ENCODE peak calls at places on chromosomes 13 and 19, in eight cellular contexts. Q is CD8-positive, alpha-beta memory T cell; F is Caco-2; D is HFF-Myc; R is NCI-H1092; Z is fibroblast of the conjunctiva; K is T-cell; X is T-helper 17 cell. P is an unnamed sample.

GRCh38 chr13:24719139-24719538 is 38.9 kb downstream of the ATP12A start:
- DNase-seq in Z (no peak), F (no peak), X (no peak), K (no peak), R (no peak), D (no peak), Q (no peak), P (no peak)

GRCh38 chr19:41871573-41872383 is 5.3 kb upstream of the CD79A start:
- DNase-seq in X (peak), F (no peak), D (no peak), Z (no peak), K (peak), Q (peak), R (no peak), P (no peak)

GRCh38 chr19:46192990-46193650 is 36.4 kb upstream of the IGFL1 start:
- DNase-seq in X (no peak), Q (no peak), K (peak), D (no peak), F (peak), R (no peak), Z (no peak), P (peak)

GRCh38 chr19:8445488-8446001 is 770 bp downstream of the HNRNPM start:
- DNase-seq in Z (no peak), F (peak), D (no peak), Q (peak), X (peak), R (peak), K (no peak), P (no peak)

GRCh38 chr13:56317839-56318238 is 822.9 kb upstream of the PRR20A start:
- DNase-seq in F (no peak), Z (no peak), D (no peak), K (no peak), X (no peak), Q (no peak), R (no peak), P (no peak)

GRCh38 chr19:2337329-2337707 is 8.8 kb downstream of the SPPL2B start:
- DNase-seq in X (no peak), R (no peak), D (no peak), F (peak), Q (no peak), K (no peak), Z (peak), P (no peak)

GRCh38 chr19:18185538-18185937 is 7.5 kb upstream of the MPV17L2 start:
- DNase-seq in K (no peak), X (no peak), R (no peak), F (no peak), D (no peak), Q (no peak), Z (no peak), P (no peak)

GRCh38 chr19:4606921-4607678 is 32.2 kb upstream of the TNFAIP8L1 start:
- DNase-seq in Z (no peak), D (no peak), K (no peak), R (peak), F (no peak), Q (no peak), X (no peak), P (no peak)

GRCh38 chr19:1010586-1011510 is 10.1 kb downstream of the TMEM259 start:
- DNase-seq in F (no peak), Q (no peak), D (no peak), K (no peak), R (no peak), Z (no peak), X (no peak), P (no peak)

GRCh38 chr13:32029684-32030083 is 1.9 kb upstream of the FRY start:
- DNase-seq in F (no peak), X (no peak), D (no peak), Q (no peak), R (no peak), Z (no peak), K (no peak), P (no peak)

P was measured in GM04504.